ENCODE peak calls at places on chromosomes 16 and 17, in nine cellular contexts. H is osteoblast, S is WERI-Rb-1, Q is nephron progenitor cell, M is colonic mucosa, G is fibroblast of mammary gland, W is AG04449, E is SK-N-SH, B is psoas muscle. V is an unnamed sample.

GRCh38 chr16:813204-813915 is 12.8 kb upstream of the GNG13 start:
- DNase-seq in H (peak; percentile 94), S (peak; percentile 75), Q (peak; percentile 81), M (no peak), G (peak; percentile 20), W (no peak), E (peak; percentile 92), B (peak; percentile 45), V (peak; percentile 76)

GRCh38 chr17:40298726-40299125 is 10.3 kb upstream of the RARA start:
- DNase-seq in H (no peak), S (no peak), Q (no peak), M (no peak), G (no peak), W (no peak), E (no peak), B (no peak), V (no peak)

GRCh38 chr16:55123652-55124051 is 193.0 kb downstream of the IRX5 start:
- DNase-seq in H (no peak), S (no peak), Q (no peak), M (no peak), G (no peak), W (no peak), E (no peak), B (no peak), V (no peak)

GRCh38 chr16:78676351-78676750 is 576.9 kb downstream of the WWOX start:
- DNase-seq in H (no peak), S (no peak), Q (no peak), M (no peak), G (no peak), W (no peak), E (no peak), B (no peak), V (no peak)

GRCh38 chr17:54848368-54848987 is 52.2 kb upstream of the TOM1L1 start:
- DNase-seq in H (no peak), S (no peak), Q (no peak), M (no peak), G (no peak), W (no peak), E (no peak), B (no peak), V (no peak)

GRCh38 chr17:58373923-58374322 is 21.9 kb upstream of the SUPT4H1 start:
- DNase-seq in H (no peak), S (no peak), Q (no peak), M (no peak), G (no peak), W (no peak), E (no peak), B (no peak), V (no peak)

GRCh38 chr16:15792563-15792971 is 64.3 kb downstream of the MYH11 start:
- DNase-seq in H (no peak), S (no peak), Q (no peak), M (no peak), G (no peak), W (no peak), E (no peak), B (no peak), V (no peak)

GRCh38 chr16:14088155-14088753 is 17.1 kb downstream of the MRTFB start:
- DNase-seq in H (no peak), S (no peak), Q (no peak), M (no peak), G (peak; percentile 77), W (peak; percentile 14), E (no peak), B (no peak), V (no peak)

GRCh38 chr17:75832164-75832651 is 12.0 kb downstream of the UNC13D start:
- DNase-seq in H (peak; percentile 98), S (peak; percentile 88), Q (no peak), M (no peak), G (peak; percentile 91), W (no peak), E (no peak), B (peak; percentile 49), V (no peak)

GRCh38 chr17:66727634-66728570 is 107.0 kb upstream of the CACNG5 start:
- DNase-seq in H (peak; percentile 90), S (peak; percentile 89), Q (peak; percentile 70), M (peak; percentile 81), G (peak; percentile 45), W (no peak), E (peak; percentile 87), B (peak; percentile 45), V (peak; percentile 43)

GRCh38 chr16:84566580-84567244 is 51.2 kb downstream of the COTL1 start:
- DNase-seq in H (no peak), S (no peak), Q (no peak), M (no peak), G (no peak), W (no peak), E (no peak), B (no peak), V (no peak)

GRCh38 chr16:84567446-84567962 is 50.4 kb downstream of the COTL1 start:
- DNase-seq in H (no peak), S (no peak), Q (no peak), M (no peak), G (no peak), W (no peak), E (no peak), B (no peak), V (no peak)

GRCh38 chr16:84569382-84569987 is 48.4 kb downstream of the COTL1 start:
- DNase-seq in H (no peak), S (no peak), Q (no peak), M (peak; percentile 68), G (no peak), W (no peak), E (no peak), B (no peak), V (no peak)

GRCh38 chr16:84565669-84566495 is 52.0 kb downstream of the COTL1 start:
- DNase-seq in H (no peak), S (no peak), Q (no peak), M (peak; percentile 53), G (no peak), W (no peak), E (no peak), B (no peak), V (no peak)

GRCh38 chr16:84568066-84568465 is 49.8 kb downstream of the COTL1 start:
- DNase-seq in H (no peak), S (no peak), Q (no peak), M (no peak), G (peak; percentile 10), W (no peak), E (no peak), B (no peak), V (no peak)
- TF ChIP-seq CTCF in H (no peak), S (no peak), Q (no peak), M (no peak), G (no peak), W (no peak), E (no peak), B (no peak), V (no peak)

DNA sequence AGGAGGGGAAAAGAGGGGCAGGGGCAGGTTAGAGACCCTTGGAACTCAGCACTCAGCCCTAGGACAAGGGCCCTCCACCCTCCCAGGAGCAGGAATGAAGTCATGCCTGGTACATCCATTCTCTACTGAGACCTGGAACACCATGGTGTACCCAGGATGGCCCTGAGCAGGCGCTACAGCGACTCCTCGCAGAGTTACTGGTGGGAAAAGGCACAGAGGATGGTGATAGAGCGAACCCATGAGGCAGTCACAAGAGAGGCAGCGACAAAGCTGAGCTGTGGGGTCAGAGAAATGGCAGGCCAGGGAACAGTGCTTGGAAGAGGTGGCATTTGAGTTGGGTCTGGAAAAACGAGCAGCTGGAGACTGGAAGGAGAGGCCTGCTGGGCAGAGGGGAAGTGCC is 37.5 kb downstream of the SRCIN1 start:
- DNase-seq in H (no peak), S (no peak), Q (no peak), M (no peak), G (no peak), W (no peak), E (no peak), B (no peak), V (no peak)
- TF ChIP-seq CTCF in H (no peak), S (peak; percentile 13), Q (no peak), M (no peak), G (no peak), W (no peak), E (no peak), B (no peak), V (no peak)

GRCh38 chr17:59381716-59382570 is 50.5 kb downstream of the YPEL2 start:
- DNase-seq in H (no peak), S (no peak), Q (no peak), M (peak; percentile 84), G (no peak), W (no peak), E (no peak), B (peak; percentile 22), V (no peak)

GRCh38 chr17:59383893-59384292 is 52.4 kb downstream of the YPEL2 start:
- DNase-seq in H (no peak), S (no peak), Q (no peak), M (no peak), G (no peak), W (no peak), E (no peak), B (no peak), V (no peak)

GRCh38 chr17:59391026-59391425 is 59.6 kb downstream of the YPEL2 start:
- DNase-seq in H (no peak), S (no peak), Q (no peak), M (no peak), G (no peak), W (no peak), E (no peak), B (no peak), V (no peak)

GRCh38 chr17:59388070-59388556 is 56.7 kb downstream of the YPEL2 start:
- DNase-seq in H (no peak), S (peak; percentile 89), Q (no peak), M (no peak), G (no peak), W (no peak), E (no peak), B (no peak), V (no peak)

GRCh38 chr17:59387351-59388069 is 56.1 kb downstream of the YPEL2 start:
- DNase-seq in H (peak; percentile 73), S (peak; percentile 46), Q (no peak), M (no peak), G (no peak), W (no peak), E (peak; percentile 82), B (no peak), V (no peak)
- TF ChIP-seq CTCF in H (no peak), S (no peak), Q (no peak), M (no peak), G (no peak), W (no peak), E (no peak), B (no peak), V (no peak)

DNA sequence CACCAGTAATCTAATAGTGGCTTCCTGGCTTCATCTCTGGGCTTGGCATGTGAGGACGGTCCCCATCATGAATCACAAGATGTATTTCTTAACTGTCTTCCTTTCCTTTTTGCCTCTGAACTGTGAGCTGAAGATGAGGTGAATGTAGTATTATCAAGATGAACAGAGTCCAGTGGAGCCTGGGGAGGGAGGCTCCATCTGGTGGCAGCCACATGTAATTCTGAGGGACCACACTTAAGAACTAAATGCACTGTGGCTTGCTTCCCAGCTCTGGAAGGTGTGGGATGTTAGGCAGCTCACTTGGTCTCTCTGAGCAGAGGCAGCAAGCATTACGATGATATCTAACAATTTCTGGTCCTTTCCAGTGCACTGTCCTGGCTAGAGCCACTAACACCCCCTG is 354.9 kb upstream of the ASIC2 start:
- DNase-seq in H (no peak), S (peak; percentile 10), Q (peak; percentile 23), M (no peak), G (peak; percentile 6), W (no peak), E (peak; percentile 49), B (no peak), V (no peak)
- TF ChIP-seq CTCF in H (no peak), S (peak; percentile 72), Q (peak; percentile 59), M (peak; percentile 18), G (peak; percentile 34), W (peak; percentile 50), E (peak; percentile 69), B (peak; percentile 28), V (peak; percentile 48)

GRCh38 chr16:67179421-67180080 is 4.2 kb downstream of the MATCAP1 start:
- DNase-seq in H (no peak), S (no peak), Q (no peak), M (no peak), G (no peak), W (no peak), E (no peak), B (no peak), V (no peak)
- TF ChIP-seq CTCF in H (peak; percentile 20), S (peak; percentile 23), Q (no peak), M (no peak), G (peak; percentile 13), W (peak; percentile 11), E (peak; percentile 30), B (no peak), V (no peak)

V was measured in mesothelial cell of epicardium.